ENCODE peak calls at places on chromosomes 2 and 18, in eight cellular contexts. One of them, this sample, is unnamed.

GRCh38 chr18:7567487-7568425 is 640 bp downstream of the PTPRM start:
- DNase-seq in stomach: peak
- DNase-seq in heart left ventricle: peak
- DNase-seq in K562: no peak
- DNase-seq in astrocyte of the cerebellum: no peak
- DNase-seq in fibroblast of the aortic adventitia: peak
- DNase-seq in neural progenitor cell: peak
- DNase-seq in MM.1S: peak
- DNase-seq in this sample: no peak

GRCh38 chr2:217338306-217338916 is 478.5 kb upstream of the TNP1 start:
- DNase-seq in stomach: no peak
- DNase-seq in heart left ventricle: no peak
- DNase-seq in K562: no peak
- DNase-seq in astrocyte of the cerebellum: peak
- DNase-seq in fibroblast of the aortic adventitia: peak
- DNase-seq in neural progenitor cell: no peak
- DNase-seq in MM.1S: no peak
- DNase-seq in this sample: peak

GRCh38 chr2:211611061-211611518 is 927.5 kb downstream of the ERBB4 start:
- DNase-seq in stomach: no peak
- DNase-seq in heart left ventricle: no peak
- DNase-seq in K562: no peak
- DNase-seq in astrocyte of the cerebellum: no peak
- DNase-seq in fibroblast of the aortic adventitia: no peak
- DNase-seq in neural progenitor cell: no peak
- DNase-seq in MM.1S: no peak
- DNase-seq in this sample: no peak

GRCh38 chr2:8803658-8804379 is 33.6 kb downstream of the KIDINS220 start:
- DNase-seq in stomach: peak
- DNase-seq in heart left ventricle: peak
- DNase-seq in K562: peak
- DNase-seq in astrocyte of the cerebellum: peak
- DNase-seq in fibroblast of the aortic adventitia: peak
- DNase-seq in neural progenitor cell: no peak
- DNase-seq in MM.1S: no peak
- DNase-seq in this sample: peak

GRCh38 chr2:57552885-57553284 is 493.7 kb upstream of the VRK2 start:
- DNase-seq in stomach: no peak
- DNase-seq in heart left ventricle: no peak
- DNase-seq in K562: no peak
- DNase-seq in astrocyte of the cerebellum: no peak
- DNase-seq in fibroblast of the aortic adventitia: no peak
- DNase-seq in neural progenitor cell: no peak
- DNase-seq in MM.1S: no peak
- DNase-seq in this sample: no peak

GRCh38 chr18:79523738-79524180 is 128.0 kb downstream of the NFATC1 start:
- DNase-seq in stomach: no peak
- DNase-seq in heart left ventricle: no peak
- DNase-seq in K562: no peak
- DNase-seq in astrocyte of the cerebellum: no peak
- DNase-seq in fibroblast of the aortic adventitia: no peak
- DNase-seq in neural progenitor cell: no peak
- DNase-seq in MM.1S: no peak
- DNase-seq in this sample: no peak

GRCh38 chr2:27307545-27308358 is 493 bp downstream of the UCN start:
- DNase-seq in stomach: no peak
- DNase-seq in heart left ventricle: no peak
- DNase-seq in K562: no peak
- DNase-seq in astrocyte of the cerebellum: no peak
- DNase-seq in fibroblast of the aortic adventitia: no peak
- DNase-seq in neural progenitor cell: peak
- DNase-seq in MM.1S: no peak
- DNase-seq in this sample: no peak

GRCh38 chr18:8354304-8354703 is 254.9 kb upstream of the RAB12 start:
- DNase-seq in stomach: no peak
- DNase-seq in heart left ventricle: no peak
- DNase-seq in K562: no peak
- DNase-seq in astrocyte of the cerebellum: no peak
- DNase-seq in fibroblast of the aortic adventitia: no peak
- DNase-seq in neural progenitor cell: no peak
- DNase-seq in MM.1S: no peak
- DNase-seq in this sample: no peak

GRCh38 chr2:68319397-68320117 is at the start of gene CNRIP1:
- DNase-seq in stomach: peak
- DNase-seq in heart left ventricle: peak
- DNase-seq in K562: peak
- DNase-seq in astrocyte of the cerebellum: peak
- DNase-seq in fibroblast of the aortic adventitia: peak
- DNase-seq in neural progenitor cell: peak
- DNase-seq in MM.1S: no peak
- DNase-seq in this sample: no peak

GRCh38 chr2:148817210-148817708 is 57.8 kb upstream of the KIF5C start:
- DNase-seq in stomach: no peak
- DNase-seq in heart left ventricle: peak
- DNase-seq in K562: no peak
- DNase-seq in astrocyte of the cerebellum: no peak
- DNase-seq in fibroblast of the aortic adventitia: peak
- DNase-seq in neural progenitor cell: peak
- DNase-seq in MM.1S: no peak
- DNase-seq in this sample: no peak

GRCh38 chr2:236085647-236086046 is 82.5 kb downstream of the GBX2 start:
- DNase-seq in stomach: no peak
- DNase-seq in heart left ventricle: no peak
- DNase-seq in K562: no peak
- DNase-seq in astrocyte of the cerebellum: no peak
- DNase-seq in fibroblast of the aortic adventitia: no peak
- DNase-seq in neural progenitor cell: peak
- DNase-seq in MM.1S: no peak
- DNase-seq in this sample: no peak

GRCh38 chr18:64017870-64018269 is 48.0 kb downstream of the SERPINB8 start:
- DNase-seq in stomach: no peak
- DNase-seq in heart left ventricle: no peak
- DNase-seq in K562: no peak
- DNase-seq in astrocyte of the cerebellum: no peak
- DNase-seq in fibroblast of the aortic adventitia: peak
- DNase-seq in neural progenitor cell: peak
- DNase-seq in MM.1S: peak
- DNase-seq in this sample: no peak

GRCh38 chr2:42008241-42008911 is 39.4 kb upstream of the PKDCC start:
- DNase-seq in stomach: no peak
- DNase-seq in heart left ventricle: no peak
- DNase-seq in K562: no peak
- DNase-seq in astrocyte of the cerebellum: no peak
- DNase-seq in fibroblast of the aortic adventitia: peak
- DNase-seq in neural progenitor cell: no peak
- DNase-seq in MM.1S: no peak
- DNase-seq in this sample: no peak

GRCh38 chr2:73290049-73290839 is 3.1 kb downstream of the EGR4 start:
- DNase-seq in stomach: no peak
- DNase-seq in heart left ventricle: no peak
- DNase-seq in K562: no peak
- DNase-seq in astrocyte of the cerebellum: no peak
- DNase-seq in fibroblast of the aortic adventitia: peak
- DNase-seq in neural progenitor cell: peak
- DNase-seq in MM.1S: peak
- DNase-seq in this sample: no peak

GRCh38 chr2:180644709-180645108 is 335.7 kb upstream of the UBE2E3 start:
- DNase-seq in stomach: no peak
- DNase-seq in heart left ventricle: no peak
- DNase-seq in K562: no peak
- DNase-seq in astrocyte of the cerebellum: peak
- DNase-seq in fibroblast of the aortic adventitia: peak
- DNase-seq in neural progenitor cell: no peak
- DNase-seq in MM.1S: no peak
- DNase-seq in this sample: no peak

DNA sequence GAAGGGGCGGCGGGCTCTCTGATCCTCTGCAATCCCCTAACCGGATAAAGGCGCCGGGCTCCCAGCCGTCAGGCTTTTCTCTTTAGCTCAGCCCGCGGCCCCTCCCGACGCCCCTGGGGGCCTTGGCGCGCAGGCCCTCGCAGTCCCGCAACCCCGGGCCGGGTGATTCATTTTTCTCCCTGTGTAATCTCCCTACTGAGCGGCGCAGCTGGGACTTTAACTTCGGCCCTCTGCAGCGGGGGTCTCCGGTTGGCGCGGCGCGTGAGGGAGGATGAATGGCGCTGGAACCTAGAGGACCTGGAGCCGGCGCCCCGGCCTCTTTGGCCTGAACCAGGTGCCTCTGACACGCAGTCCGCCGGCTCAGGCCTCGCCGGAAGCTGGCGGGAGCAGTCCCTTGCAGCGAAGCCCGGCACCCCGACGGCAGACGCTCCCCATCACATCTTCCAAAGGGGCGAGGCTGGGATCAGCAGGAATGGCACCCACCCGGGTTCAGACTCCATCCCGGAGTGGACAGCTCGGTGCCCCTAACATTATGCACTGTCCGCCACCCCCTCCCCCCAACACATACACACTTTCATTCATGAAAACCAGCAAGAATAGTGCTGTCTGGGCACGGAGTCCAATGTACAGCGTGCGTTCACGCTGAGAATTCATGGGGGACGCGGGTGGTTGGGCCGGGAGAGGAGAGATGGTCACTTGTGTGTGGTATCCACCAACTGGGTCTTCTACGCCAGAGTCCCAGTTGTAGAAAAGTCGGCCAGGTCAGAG is 1.2 kb downstream of the CNGA3 start:
- DNase-seq in stomach: no peak
- DNase-seq in heart left ventricle: no peak
- DNase-seq in K562: no peak
- DNase-seq in astrocyte of the cerebellum: no peak
- DNase-seq in fibroblast of the aortic adventitia: no peak
- DNase-seq in neural progenitor cell: peak
- DNase-seq in MM.1S: no peak
- DNase-seq in this sample: no peak
- H3K4me3 ChIP-seq in stomach: no peak
- H3K4me3 ChIP-seq in heart left ventricle: no peak
- H3K4me3 ChIP-seq in K562: no peak
- H3K4me3 ChIP-seq in astrocyte of the cerebellum: no peak
- H3K4me3 ChIP-seq in fibroblast of the aortic adventitia: no peak
- H3K4me3 ChIP-seq in neural progenitor cell: peak
- H3K4me3 ChIP-seq in MM.1S: no peak
- H3K4me3 ChIP-seq in this sample: no peak

GRCh38 chr18:57276720-57277284 is 75.6 kb upstream of the ST8SIA3 start:
- DNase-seq in stomach: no peak
- DNase-seq in heart left ventricle: no peak
- DNase-seq in K562: no peak
- DNase-seq in astrocyte of the cerebellum: no peak
- DNase-seq in fibroblast of the aortic adventitia: no peak
- DNase-seq in neural progenitor cell: peak
- DNase-seq in MM.1S: no peak
- DNase-seq in this sample: no peak

GRCh38 chr18:57286949-57287348 is 65.4 kb upstream of the ST8SIA3 start:
- DNase-seq in stomach: no peak
- DNase-seq in heart left ventricle: no peak
- DNase-seq in K562: no peak
- DNase-seq in astrocyte of the cerebellum: no peak
- DNase-seq in fibroblast of the aortic adventitia: no peak
- DNase-seq in neural progenitor cell: no peak
- DNase-seq in MM.1S: peak
- DNase-seq in this sample: no peak

DNA sequence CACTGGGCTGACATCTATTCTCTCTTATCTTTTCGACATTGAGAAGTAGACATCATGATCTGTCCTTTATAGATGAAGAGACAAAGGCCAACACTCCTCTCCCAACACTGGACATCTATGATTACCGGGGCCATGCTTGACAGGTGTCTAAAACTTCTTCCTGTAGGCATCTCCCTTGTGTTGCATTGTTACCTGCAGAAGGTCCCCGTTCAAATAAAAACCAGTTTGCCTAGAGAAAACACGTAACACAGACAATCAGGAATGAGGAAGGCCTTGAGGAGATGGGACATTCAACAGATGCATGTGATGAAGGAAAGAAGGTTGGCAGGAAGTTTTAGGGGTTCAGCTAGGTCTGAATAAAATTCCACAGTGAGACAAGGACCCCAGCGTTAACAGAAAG is 70.8 kb upstream of the ST8SIA3 start:
- DNase-seq in stomach: no peak
- DNase-seq in heart left ventricle: no peak
- DNase-seq in K562: no peak
- DNase-seq in astrocyte of the cerebellum: no peak
- DNase-seq in fibroblast of the aortic adventitia: no peak
- DNase-seq in neural progenitor cell: no peak
- DNase-seq in MM.1S: no peak
- DNase-seq in this sample: no peak
- TF ChIP-seq CTCF in stomach: no peak
- TF ChIP-seq CTCF in heart left ventricle: no peak
- TF ChIP-seq CTCF in K562: no peak
- TF ChIP-seq CTCF in astrocyte of the cerebellum: no peak
- TF ChIP-seq CTCF in fibroblast of the aortic adventitia: no peak
- TF ChIP-seq CTCF in neural progenitor cell: no peak
- TF ChIP-seq CTCF in MM.1S: no peak
- TF ChIP-seq CTCF in this sample: no peak

DNA sequence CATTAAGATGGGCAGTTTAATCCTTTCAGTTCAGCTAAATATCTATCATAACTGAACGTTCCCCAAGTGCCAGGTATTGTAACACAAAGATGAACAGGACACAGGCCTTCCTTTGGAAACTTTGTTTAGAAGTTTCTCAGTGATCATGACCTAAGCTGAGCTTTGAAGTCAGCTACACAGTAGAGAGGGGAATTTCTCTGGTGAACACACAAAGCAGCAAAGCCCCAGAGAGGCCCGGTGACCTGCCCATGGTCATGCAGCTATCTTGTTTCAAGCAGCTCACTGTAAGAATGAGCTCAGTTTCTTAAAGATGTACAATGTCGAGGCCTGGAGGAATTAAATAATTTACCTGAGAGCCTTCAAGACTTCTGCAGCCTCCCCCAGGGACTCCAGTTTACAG is 325.8 kb downstream of the TXNL1 start:
- DNase-seq in stomach: no peak
- DNase-seq in heart left ventricle: no peak
- DNase-seq in K562: no peak
- DNase-seq in astrocyte of the cerebellum: no peak
- DNase-seq in fibroblast of the aortic adventitia: no peak
- DNase-seq in neural progenitor cell: no peak
- DNase-seq in MM.1S: no peak
- DNase-seq in this sample: no peak
- H3K4me3 ChIP-seq in stomach: no peak
- H3K4me3 ChIP-seq in heart left ventricle: no peak
- H3K4me3 ChIP-seq in K562: no peak
- H3K4me3 ChIP-seq in astrocyte of the cerebellum: no peak
- H3K4me3 ChIP-seq in fibroblast of the aortic adventitia: no peak
- H3K4me3 ChIP-seq in neural progenitor cell: no peak
- H3K4me3 ChIP-seq in MM.1S: no peak
- H3K4me3 ChIP-seq in this sample: no peak

DNA sequence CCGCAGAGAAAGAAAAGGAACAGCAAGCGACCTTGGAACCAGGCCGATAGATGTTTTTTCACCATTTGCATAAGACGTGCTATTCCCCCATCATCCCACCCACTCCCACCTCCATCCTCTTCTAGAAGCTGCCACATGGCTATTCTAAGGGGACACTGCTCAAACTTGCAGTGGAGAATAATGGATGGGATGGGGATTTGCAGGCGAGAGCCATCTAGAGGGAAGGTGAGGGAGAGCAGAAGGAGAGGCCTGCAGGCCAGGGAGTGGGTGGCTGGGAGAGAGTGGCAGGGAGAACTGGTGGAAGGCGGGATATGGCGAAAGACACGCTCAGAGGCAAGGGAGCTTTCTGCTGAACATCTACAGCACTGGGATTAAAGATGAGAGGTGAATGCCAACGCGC is 84.9 kb downstream of the MAPK4 start:
- DNase-seq in stomach: no peak
- DNase-seq in heart left ventricle: no peak
- DNase-seq in K562: peak
- DNase-seq in astrocyte of the cerebellum: no peak
- DNase-seq in fibroblast of the aortic adventitia: no peak
- DNase-seq in neural progenitor cell: peak
- DNase-seq in MM.1S: no peak
- DNase-seq in this sample: no peak
- TF ChIP-seq CTCF in stomach: peak
- TF ChIP-seq CTCF in heart left ventricle: no peak
- TF ChIP-seq CTCF in K562: peak
- TF ChIP-seq CTCF in astrocyte of the cerebellum: peak
- TF ChIP-seq CTCF in fibroblast of the aortic adventitia: no peak
- TF ChIP-seq CTCF in neural progenitor cell: peak
- TF ChIP-seq CTCF in MM.1S: peak
- TF ChIP-seq CTCF in this sample: no peak

This sample was measured in AG04449.